ENCODE peak calls at places on chromosomes 6 and 20, in nine cellular contexts. C, N, D, O, I, L, K, B and W are unnamed samples.

GRCh38 chr6:36976509-36976908 is 9.5 kb downstream of the MTCH1 start:
- DNase-seq in D (no peak), L (no peak), K (no peak), I (no peak), C (no peak), O (no peak), B (peak), N (no peak), W (no peak)

GRCh38 chr6:50720623-50721022 is 7.3 kb downstream of the TFAP2D start:
- DNase-seq in I (no peak), L (no peak), D (peak), K (no peak), C (no peak), N (no peak), O (peak), B (no peak), W (peak)

GRCh38 chr20:61694666-61695065 is 371.0 kb downstream of the TAF4 start:
- DNase-seq in N (no peak), D (no peak), C (no peak), O (no peak), B (no peak), L (no peak), I (no peak), K (no peak), W (no peak)

GRCh38 chr6:124668028-124668427 is 294.2 kb upstream of the RNF217 start:
- DNase-seq in L (no peak), C (no peak), K (no peak), B (no peak), D (no peak), O (no peak), N (no peak), I (no peak), W (no peak)

GRCh38 chr6:16136536-16137450 is 7.9 kb downstream of the MYLIP start:
- DNase-seq in K (peak), I (peak), B (no peak), D (peak), L (peak), O (peak), C (peak), N (no peak), W (peak)

GRCh38 chr6:127547215-127547614 is 28.1 kb upstream of the MTCL3 start:
- DNase-seq in O (no peak), L (peak), B (no peak), C (no peak), I (no peak), K (no peak), D (peak), N (no peak), W (no peak)

GRCh38 chr6:17768881-17769280 is 62.2 kb upstream of the NUP153 start:
- DNase-seq in L (no peak), D (peak), I (no peak), B (no peak), O (peak), C (no peak), K (no peak), N (no peak), W (no peak)

GRCh38 chr6:134080171-134080795 is 27.9 kb upstream of the SLC2A12 start:
- DNase-seq in N (no peak), K (no peak), L (no peak), O (peak), B (no peak), I (peak), D (no peak), C (no peak), W (peak)

GRCh38 chr6:40160826-40161225 is 226.6 kb upstream of the MOCS1 start:
- DNase-seq in N (no peak), D (no peak), B (no peak), C (no peak), L (no peak), O (peak), K (no peak), I (no peak), W (no peak)

GRCh38 chr6:166058064-166058739 is 109.4 kb downstream of the TBXT start:
- DNase-seq in B (no peak), L (no peak), K (no peak), D (peak), N (no peak), C (peak), I (no peak), O (no peak), W (no peak)

GRCh38 chr20:37218431-37218830 is 39.1 kb upstream of the MROH8 start:
- DNase-seq in O (no peak), I (no peak), B (no peak), K (no peak), L (no peak), N (no peak), C (no peak), D (no peak), W (no peak)

GRCh38 chr6:148898360-148899005 is 151.7 kb downstream of the UST start:
- DNase-seq in N (no peak), K (no peak), O (no peak), C (no peak), D (no peak), L (no peak), I (no peak), B (no peak), W (no peak)

GRCh38 chr20:25195962-25196700 is 619 bp downstream of the ENTPD6 start:
- DNase-seq in I (peak), C (peak), O (peak), B (no peak), K (no peak), D (no peak), N (no peak), L (peak), W (no peak)

GRCh38 chr6:52725530-52726192 is 37.6 kb downstream of the GSTA2 start:
- DNase-seq in B (no peak), L (peak), I (peak), O (peak), N (no peak), D (peak), K (no peak), C (peak), W (peak)

GRCh38 chr20:24493661-24494459 is 24.4 kb downstream of the SYNDIG1 start:
- DNase-seq in D (no peak), B (peak), K (no peak), N (no peak), O (no peak), L (no peak), C (no peak), I (no peak), W (no peak)

GRCh38 chr6:41416165-41416837 is 80.9 kb downstream of the NCR2 start:
- DNase-seq in C (no peak), L (no peak), B (no peak), N (no peak), O (no peak), K (no peak), I (no peak), D (no peak), W (no peak)

GRCh38 chr6:152794696-152795095 is 44.1 kb downstream of the VIP start:
- DNase-seq in N (no peak), O (no peak), K (no peak), B (no peak), L (no peak), D (no peak), C (no peak), I (no peak), W (no peak)

GRCh38 chr20:32563311-32564272 is 21.5 kb downstream of the NOL4L start:
- DNase-seq in L (no peak), C (no peak), B (no peak), I (no peak), O (no peak), D (no peak), K (no peak), N (no peak), W (no peak)

GRCh38 chr6:14754636-14755513 is 491.0 kb upstream of the JARID2 start:
- DNase-seq in I (no peak), O (no peak), K (no peak), N (no peak), C (no peak), D (no peak), B (no peak), L (no peak), W (no peak)

GRCh38 chr6:1322725-1323219 is 10.9 kb downstream of the FOXQ1 start:
- DNase-seq in O (no peak), B (no peak), D (no peak), L (no peak), I (peak), K (no peak), C (peak), N (no peak), W (no peak)

GRCh38 chr20:3312940-3313656 is 74.1 kb upstream of the SLC4A11 start:
- DNase-seq in O (peak), B (no peak), L (peak), K (peak), N (no peak), C (peak), D (peak), I (peak), W (peak)

GRCh38 chr6:137928286-137928685 is 61.2 kb downstream of the TNFAIP3 start:
- DNase-seq in C (no peak), I (no peak), B (peak), L (no peak), K (no peak), D (no peak), O (no peak), N (no peak), W (no peak)

GRCh38 chr20:6533828-6534388 is 233.6 kb upstream of the BMP2 start:
- DNase-seq in C (peak), N (peak), B (no peak), K (peak), D (peak), O (peak), L (no peak), I (no peak), W (peak)

GRCh38 chr6:113574147-113574546 is 283.0 kb upstream of the MARCKS start:
- DNase-seq in B (no peak), K (no peak), O (no peak), I (no peak), C (no peak), N (no peak), L (no peak), D (no peak), W (no peak)

GRCh38 chr6:96836579-96837137 is 619 bp downstream of the GPR63 start:
- DNase-seq in I (peak), B (no peak), L (no peak), O (no peak), C (peak), N (peak), K (no peak), D (no peak), W (peak)

GRCh38 chr6:17965397-17965796 is 22.0 kb downstream of the KIF13A start:
- DNase-seq in L (peak), K (no peak), D (peak), N (no peak), C (peak), O (no peak), I (no peak), B (no peak), W (no peak)

GRCh38 chr6:46926481-46926880 is 4.7 kb upstream of the ADGRF5 start:
- DNase-seq in K (no peak), N (no peak), D (peak), I (peak), B (no peak), O (peak), C (peak), L (peak), W (no peak)

GRCh38 chr20:34495928-34496327 is 20.3 kb upstream of the DYNLRB1 start:
- DNase-seq in K (no peak), L (no peak), O (no peak), B (no peak), D (no peak), C (no peak), N (no peak), I (no peak), W (no peak)

GRCh38 chr6:155212616-155213380 is 51.0 kb upstream of the CLDN20 start:
- DNase-seq in K (no peak), D (no peak), B (no peak), O (no peak), N (no peak), I (peak), C (no peak), L (no peak), W (peak)

GRCh38 chr6:38459291-38459690 is 180.4 kb downstream of the BTBD9 start:
- DNase-seq in D (peak), B (no peak), K (no peak), I (no peak), L (no peak), C (peak), O (peak), N (no peak), W (no peak)

GRCh38 chr6:12232821-12233220 is 57.3 kb upstream of the EDN1 start:
- DNase-seq in K (no peak), N (no peak), L (no peak), C (no peak), B (no peak), O (no peak), I (no peak), D (no peak), W (no peak)

GRCh38 chr6:106101466-106101865 is 15.3 kb downstream of the PRDM1 start:
- DNase-seq in D (no peak), O (peak), I (no peak), B (no peak), C (no peak), N (no peak), L (no peak), K (no peak), W (peak)

GRCh38 chr20:63415418-63416108 is 54.4 kb upstream of the CHRNA4 start:
- DNase-seq in D (no peak), O (no peak), L (no peak), N (no peak), B (no peak), C (no peak), K (no peak), I (no peak), W (no peak)

GRCh38 chr6:34671362-34671761 is 25.2 kb downstream of the ILRUN start:
- DNase-seq in L (no peak), D (peak), O (no peak), N (no peak), B (no peak), K (no peak), I (no peak), C (peak), W (no peak)

GRCh38 chr20:2692886-2693285 is 306 bp downstream of the EBF4 start:
- DNase-seq in L (no peak), I (no peak), O (no peak), D (no peak), B (peak), N (no peak), K (no peak), C (no peak), W (no peak)

DNA sequence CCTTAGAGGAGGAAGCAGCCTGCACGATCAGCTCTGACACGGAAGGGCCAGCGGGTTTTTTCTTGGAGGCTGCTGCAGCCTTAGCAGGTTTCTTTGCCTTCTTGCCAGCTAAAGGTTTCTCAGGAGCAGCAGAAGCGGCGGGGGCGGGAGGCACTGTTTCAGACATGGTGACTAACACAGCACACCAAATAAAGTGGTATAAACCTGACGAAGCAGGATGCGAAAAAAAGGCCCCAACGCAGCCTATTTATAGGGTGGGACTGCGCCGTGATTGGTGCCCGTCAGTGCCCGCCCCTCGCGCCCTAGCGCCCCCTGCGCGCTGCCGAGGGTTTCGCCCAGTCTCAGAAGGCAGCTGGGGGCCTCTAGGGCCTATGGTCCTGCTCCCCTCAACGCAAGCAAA is 55.0 kb downstream of the TRIM38 start:
- DNase-seq in K (no peak), I (peak), N (peak), C (peak), D (peak), L (peak), O (peak), B (peak), W (peak)
- TF ChIP-seq CTCF in K (peak), I (no peak), N (peak), C (peak), D (peak), L (peak), O (peak), B (peak), W (peak)

DNA sequence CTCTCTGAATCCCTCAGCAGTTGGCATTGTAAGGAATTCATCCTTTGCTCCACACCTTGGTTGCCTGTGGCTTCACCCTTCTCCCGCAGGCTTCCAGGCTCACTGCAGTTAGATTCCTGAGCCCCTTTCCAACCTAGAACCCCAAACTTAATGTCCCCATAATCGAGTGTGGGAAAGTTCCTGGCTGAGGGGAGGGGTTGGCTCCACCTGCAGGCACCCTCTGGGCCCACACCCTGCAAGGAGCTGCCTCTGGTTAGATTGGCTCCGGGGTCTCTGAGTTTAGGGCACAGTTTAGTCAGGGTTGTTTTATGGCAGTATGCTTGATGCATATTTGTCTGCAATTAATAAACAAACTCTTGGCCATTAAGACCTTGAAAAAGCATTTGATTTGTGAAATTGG is 63.4 kb downstream of the MTHFD1L start:
- DNase-seq in N (no peak), I (no peak), B (no peak), K (no peak), O (no peak), D (no peak), L (no peak), C (no peak), W (no peak)
- TF ChIP-seq CTCF in N (no peak), I (peak), B (no peak), K (peak), O (peak), D (peak), L (peak), C (peak), W (peak)

DNA sequence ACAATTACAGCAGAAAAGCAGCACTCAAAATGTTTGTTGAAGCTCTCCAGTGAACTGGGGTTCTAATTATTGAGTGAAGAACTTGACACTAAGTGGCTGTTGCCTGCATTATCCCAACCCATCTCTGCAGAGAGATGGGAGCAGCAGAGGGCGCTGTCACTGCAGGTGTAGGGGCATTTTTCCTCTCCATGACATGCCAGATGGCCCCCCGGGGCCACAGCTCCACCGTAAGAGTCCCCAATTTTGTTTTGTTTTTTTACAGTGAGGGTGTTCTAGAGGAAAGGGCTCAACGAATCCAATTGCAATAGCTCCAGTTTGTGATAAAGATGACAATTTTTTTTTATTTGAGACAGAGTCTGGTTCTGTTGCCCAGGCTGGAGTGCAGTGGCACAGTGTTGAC is 1.9 kb upstream of the FUCA2 start:
- DNase-seq in K (no peak), L (no peak), I (no peak), C (no peak), B (peak), O (peak), N (no peak), D (no peak), W (peak)
- TF ChIP-seq CTCF in K (peak), L (peak), I (peak), C (peak), B (peak), O (peak), N (no peak), D (peak), W (peak)

DNA sequence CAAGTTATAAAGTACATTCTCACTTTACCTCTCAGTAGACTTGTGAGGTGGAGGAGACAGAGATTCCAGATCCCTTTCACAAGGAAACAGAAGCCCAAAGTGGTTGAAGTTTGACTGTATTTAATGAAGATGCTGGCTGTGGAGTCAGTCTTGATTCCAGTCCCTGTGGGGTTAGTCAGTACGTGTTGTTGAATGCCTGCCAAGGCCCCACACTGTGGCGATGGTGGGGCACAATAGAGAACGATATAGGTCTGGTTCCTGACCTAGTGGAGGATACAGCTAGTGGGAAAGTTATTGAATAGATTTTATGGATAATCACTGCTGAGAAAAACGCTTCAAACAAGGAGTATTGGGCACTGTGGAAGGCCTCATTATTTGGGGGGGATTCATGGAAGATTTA is 71.4 kb downstream of the LRRC1 start:
- DNase-seq in D (no peak), K (no peak), O (no peak), L (no peak), C (peak), N (no peak), B (no peak), I (no peak), W (no peak)
- TF ChIP-seq CTCF in D (no peak), K (no peak), O (no peak), L (no peak), C (no peak), N (no peak), B (no peak), I (no peak), W (no peak)